ENCODE peak calls at places on chromosomes 16 and 17, in five cellular contexts. One of them, this sample, is unnamed.
A peak's percentile ranks its signal among the peaks of the same experiment; 100 is the strongest.

GRCh38 chr16:68021490-68021889 is 1.5 kb downstream of the DDX28 start:
- DNase-seq in brain microvascular endothelial cell: no peak
- DNase-seq in A549: no peak
- DNase-seq in HFF-Myc: no peak
- DNase-seq in CD8-positive, alpha-beta T cell: no peak
- DNase-seq in this sample: no peak

GRCh38 chr17:57288753-57289121 is 32.4 kb downstream of the MSI2 start:
- DNase-seq in A549: no peak
- DNase-seq in HFF-Myc: no peak
- DNase-seq in CD8-positive, alpha-beta T cell: no peak
- DNase-seq in brain microvascular endothelial cell: no peak
- DNase-seq in this sample: no peak

GRCh38 chr17:50721194-50722010 is 2.0 kb downstream of the LUC7L3 start:
- DNase-seq in brain microvascular endothelial cell: no peak
- DNase-seq in CD8-positive, alpha-beta T cell: no peak
- DNase-seq in HFF-Myc: no peak
- DNase-seq in A549: no peak
- DNase-seq in this sample: no peak

GRCh38 chr17:66459811-66460270 is 157.4 kb downstream of the PRKCA start:
- DNase-seq in CD8-positive, alpha-beta T cell: no peak
- DNase-seq in brain microvascular endothelial cell: peak; percentile 97
- DNase-seq in HFF-Myc: peak; percentile 95
- DNase-seq in A549: peak; percentile 94
- DNase-seq in this sample: peak; percentile 95

GRCh38 chr17:48134912-48135480 is 27.4 kb downstream of the SNX11 start:
- DNase-seq in CD8-positive, alpha-beta T cell: no peak
- DNase-seq in HFF-Myc: no peak
- DNase-seq in A549: no peak
- DNase-seq in brain microvascular endothelial cell: no peak
- DNase-seq in this sample: no peak

GRCh38 chr17:42403150-42403549 is 14.9 kb upstream of the STAT3 start:
- DNase-seq in brain microvascular endothelial cell: no peak
- DNase-seq in CD8-positive, alpha-beta T cell: peak; percentile 33
- DNase-seq in A549: no peak
- DNase-seq in HFF-Myc: no peak
- DNase-seq in this sample: no peak

GRCh38 chr17:70563301-70563820 is 394.0 kb downstream of the KCNJ2 start:
- DNase-seq in brain microvascular endothelial cell: no peak
- DNase-seq in HFF-Myc: no peak
- DNase-seq in A549: no peak
- DNase-seq in CD8-positive, alpha-beta T cell: no peak
- DNase-seq in this sample: no peak

GRCh38 chr17:80254396-80255241 is 6.0 kb upstream of the RNF213 start:
- DNase-seq in CD8-positive, alpha-beta T cell: peak; percentile 37
- DNase-seq in brain microvascular endothelial cell: peak; percentile 82
- DNase-seq in HFF-Myc: peak; percentile 63
- DNase-seq in A549: peak; percentile 97
- DNase-seq in this sample: peak; percentile 51

GRCh38 chr16:2686912-2687507 is 4.7 kb downstream of the KCTD5 start:
- DNase-seq in HFF-Myc: no peak
- DNase-seq in brain microvascular endothelial cell: no peak
- DNase-seq in CD8-positive, alpha-beta T cell: no peak
- DNase-seq in A549: no peak
- DNase-seq in this sample: no peak

GRCh38 chr16:31113420-31114124 is 3.9 kb upstream of the KAT8 start:
- DNase-seq in A549: no peak
- DNase-seq in HFF-Myc: no peak
- DNase-seq in CD8-positive, alpha-beta T cell: no peak
- DNase-seq in brain microvascular endothelial cell: no peak
- DNase-seq in this sample: no peak

GRCh38 chr17:2958706-2959222 is 104.6 kb downstream of the OR1D5 start:
- DNase-seq in brain microvascular endothelial cell: no peak
- DNase-seq in HFF-Myc: no peak
- DNase-seq in CD8-positive, alpha-beta T cell: no peak
- DNase-seq in A549: no peak
- DNase-seq in this sample: no peak

GRCh38 chr16:81738831-81739496 is 40.1 kb upstream of the PLCG2 start:
- DNase-seq in brain microvascular endothelial cell: no peak
- DNase-seq in HFF-Myc: no peak
- DNase-seq in CD8-positive, alpha-beta T cell: no peak
- DNase-seq in A549: no peak
- DNase-seq in this sample: no peak

GRCh38 chr16:84820771-84821170 is 986 bp downstream of the CRISPLD2 start:
- DNase-seq in A549: no peak
- DNase-seq in HFF-Myc: no peak
- DNase-seq in brain microvascular endothelial cell: no peak
- DNase-seq in CD8-positive, alpha-beta T cell: no peak
- DNase-seq in this sample: no peak

GRCh38 chr17:30352247-30352814 is 18.5 kb upstream of the TMIGD1 start:
- DNase-seq in HFF-Myc: no peak
- DNase-seq in CD8-positive, alpha-beta T cell: no peak
- DNase-seq in A549: no peak
- DNase-seq in brain microvascular endothelial cell: no peak
- DNase-seq in this sample: no peak

GRCh38 chr16:71345031-71345430 is 13.5 kb upstream of the CALB2 start:
- DNase-seq in A549: no peak
- DNase-seq in HFF-Myc: no peak
- DNase-seq in CD8-positive, alpha-beta T cell: no peak
- DNase-seq in brain microvascular endothelial cell: no peak
- DNase-seq in this sample: no peak

GRCh38 chr16:66662445-66663194 is 33.9 kb downstream of the CMTM4 start:
- DNase-seq in A549: peak; percentile 65
- DNase-seq in CD8-positive, alpha-beta T cell: no peak
- DNase-seq in brain microvascular endothelial cell: peak; percentile 48
- DNase-seq in HFF-Myc: no peak
- DNase-seq in this sample: no peak

GRCh38 chr16:84186685-84187437 is at the start of gene TAF1C:
- DNase-seq in A549: peak; percentile 94
- DNase-seq in HFF-Myc: peak; percentile 69
- DNase-seq in CD8-positive, alpha-beta T cell: peak; percentile 85
- DNase-seq in brain microvascular endothelial cell: peak; percentile 89
- DNase-seq in this sample: peak; percentile 89

GRCh38 chr17:80829166-80829813 is 162.4 kb upstream of the CHMP6 start:
- DNase-seq in brain microvascular endothelial cell: no peak
- DNase-seq in CD8-positive, alpha-beta T cell: no peak
- DNase-seq in HFF-Myc: no peak
- DNase-seq in A549: no peak
- DNase-seq in this sample: no peak

GRCh38 chr16:71610936-71611871 is 14.8 kb upstream of the MARVELD3 start:
- DNase-seq in A549: peak; percentile 84
- DNase-seq in CD8-positive, alpha-beta T cell: peak; percentile 73
- DNase-seq in HFF-Myc: peak; percentile 16
- DNase-seq in brain microvascular endothelial cell: peak; percentile 44
- DNase-seq in this sample: no peak

GRCh38 chr16:67447508-67448076 is 16.7 kb downstream of the HSD11B2 start:
- DNase-seq in CD8-positive, alpha-beta T cell: peak; percentile 48
- DNase-seq in brain microvascular endothelial cell: no peak
- DNase-seq in HFF-Myc: no peak
- DNase-seq in A549: peak; percentile 77
- DNase-seq in this sample: no peak

GRCh38 chr17:28622186-28622585 is 8.2 kb upstream of the RSKR start:
- DNase-seq in brain microvascular endothelial cell: no peak
- DNase-seq in HFF-Myc: no peak
- DNase-seq in CD8-positive, alpha-beta T cell: no peak
- DNase-seq in A549: no peak
- DNase-seq in this sample: no peak

GRCh38 chr16:75138636-75139035 is 9.7 kb upstream of the ZFP1 start:
- DNase-seq in CD8-positive, alpha-beta T cell: no peak
- DNase-seq in HFF-Myc: peak; percentile 19
- DNase-seq in brain microvascular endothelial cell: peak; percentile 27
- DNase-seq in A549: no peak
- DNase-seq in this sample: peak; percentile 2

GRCh38 chr16:77679336-77679735 is 43.0 kb upstream of the NUDT7 start:
- DNase-seq in A549: no peak
- DNase-seq in HFF-Myc: no peak
- DNase-seq in CD8-positive, alpha-beta T cell: no peak
- DNase-seq in brain microvascular endothelial cell: no peak
- DNase-seq in this sample: no peak

GRCh38 chr16:19291459-19291858 is 5.9 kb downstream of the CLEC19A start:
- DNase-seq in CD8-positive, alpha-beta T cell: no peak
- DNase-seq in HFF-Myc: no peak
- DNase-seq in brain microvascular endothelial cell: no peak
- DNase-seq in A549: no peak
- DNase-seq in this sample: no peak

GRCh38 chr16:87317766-87318121 is 552 bp upstream of the C16orf95 start:
- DNase-seq in CD8-positive, alpha-beta T cell: no peak
- DNase-seq in HFF-Myc: no peak
- DNase-seq in A549: peak; percentile 60
- DNase-seq in brain microvascular endothelial cell: peak; percentile 37
- DNase-seq in this sample: no peak

GRCh38 chr17:29136998-29137730 is 43.0 kb downstream of the MYO18A start:
- DNase-seq in A549: no peak
- DNase-seq in CD8-positive, alpha-beta T cell: no peak
- DNase-seq in brain microvascular endothelial cell: no peak
- DNase-seq in HFF-Myc: no peak
- DNase-seq in this sample: no peak

GRCh38 chr16:85720319-85720637 is 30.6 kb downstream of the C16orf74 start:
- DNase-seq in HFF-Myc: no peak
- DNase-seq in CD8-positive, alpha-beta T cell: no peak
- DNase-seq in brain microvascular endothelial cell: no peak
- DNase-seq in A549: no peak
- DNase-seq in this sample: no peak

GRCh38 chr16:54076006-54076504 is 210.5 kb downstream of the IRX3 start:
- DNase-seq in A549: no peak
- DNase-seq in HFF-Myc: no peak
- DNase-seq in CD8-positive, alpha-beta T cell: no peak
- DNase-seq in brain microvascular endothelial cell: no peak
- DNase-seq in this sample: no peak

GRCh38 chr16:88721236-88721635 is 14.9 kb downstream of the CTU2 start:
- DNase-seq in CD8-positive, alpha-beta T cell: no peak
- DNase-seq in brain microvascular endothelial cell: no peak
- DNase-seq in A549: no peak
- DNase-seq in HFF-Myc: no peak
- DNase-seq in this sample: no peak

GRCh38 chr17:19800571-19800970 is 52.5 kb upstream of the ALDH3A1 start:
- DNase-seq in brain microvascular endothelial cell: no peak
- DNase-seq in HFF-Myc: no peak
- DNase-seq in A549: no peak
- DNase-seq in CD8-positive, alpha-beta T cell: no peak
- DNase-seq in this sample: no peak

GRCh38 chr16:11253009-11253994 is 2.7 kb downstream of the SOCS1 start:
- DNase-seq in A549: no peak
- DNase-seq in brain microvascular endothelial cell: no peak
- DNase-seq in CD8-positive, alpha-beta T cell: peak; percentile 71
- DNase-seq in HFF-Myc: no peak
- DNase-seq in this sample: no peak

GRCh38 chr17:1232786-1233185 is 37.5 kb upstream of the BHLHA9 start:
- DNase-seq in CD8-positive, alpha-beta T cell: no peak
- DNase-seq in HFF-Myc: no peak
- DNase-seq in brain microvascular endothelial cell: peak; percentile 67
- DNase-seq in A549: no peak
- DNase-seq in this sample: no peak

GRCh38 chr16:49281843-49282642 is 405 bp upstream of the CBLN1 start:
- DNase-seq in brain microvascular endothelial cell: peak; percentile 2
- DNase-seq in A549: peak; percentile 78
- DNase-seq in HFF-Myc: peak; percentile 21
- DNase-seq in CD8-positive, alpha-beta T cell: no peak
- DNase-seq in this sample: no peak

GRCh38 chr17:50476545-50477315 is 1.9 kb upstream of the RSAD1 start:
- DNase-seq in CD8-positive, alpha-beta T cell: no peak
- DNase-seq in HFF-Myc: no peak
- DNase-seq in brain microvascular endothelial cell: no peak
- DNase-seq in A549: no peak
- DNase-seq in this sample: no peak

GRCh38 chr17:76166168-76166567 is 25.1 kb upstream of the FOXJ1 start:
- DNase-seq in HFF-Myc: no peak
- DNase-seq in CD8-positive, alpha-beta T cell: no peak
- DNase-seq in brain microvascular endothelial cell: no peak
- DNase-seq in A549: no peak
- DNase-seq in this sample: no peak

GRCh38 chr17:40645932-40646331 is 1.7 kb downstream of the SMARCE1 start:
- DNase-seq in CD8-positive, alpha-beta T cell: no peak
- DNase-seq in HFF-Myc: no peak
- DNase-seq in A549: no peak
- DNase-seq in brain microvascular endothelial cell: no peak
- DNase-seq in this sample: no peak
- H3K4me3 ChIP-seq in CD8-positive, alpha-beta T cell: no peak overlapping the region
- H3K4me3 ChIP-seq in HFF-Myc: peak overlapping the region; percentile 92
- H3K4me3 ChIP-seq in A549: peak overlapping the region; percentile 79
- H3K4me3 ChIP-seq in brain microvascular endothelial cell: no peak overlapping the region
- H3K4me3 ChIP-seq in this sample: no peak overlapping the region

GRCh38 chr17:74981979-74982662 is 5.3 kb upstream of the CDR2L start:
- DNase-seq in A549: peak; percentile 90
- DNase-seq in brain microvascular endothelial cell: peak; percentile 43
- DNase-seq in CD8-positive, alpha-beta T cell: peak; percentile 84
- DNase-seq in HFF-Myc: no peak
- DNase-seq in this sample: no peak
- TF ChIP-seq CTCF in A549: peak; percentile 11
- TF ChIP-seq CTCF in brain microvascular endothelial cell: no peak
- TF ChIP-seq CTCF in CD8-positive, alpha-beta T cell: no peak
- TF ChIP-seq CTCF in HFF-Myc: no peak
- TF ChIP-seq CTCF in this sample: no peak

GRCh38 chr17:45129940-45130639 is 2.2 kb downstream of the PLCD3 start:
- DNase-seq in HFF-Myc: no peak
- DNase-seq in CD8-positive, alpha-beta T cell: no peak
- DNase-seq in A549: no peak
- DNase-seq in brain microvascular endothelial cell: no peak
- DNase-seq in this sample: no peak

GRCh38 chr17:45132302-45132568 is at the start of gene PLCD3:
- DNase-seq in CD8-positive, alpha-beta T cell: no peak
- DNase-seq in brain microvascular endothelial cell: no peak
- DNase-seq in A549: no peak
- DNase-seq in HFF-Myc: no peak
- DNase-seq in this sample: no peak

GRCh38 chr17:45130640-45131293 is 1.5 kb downstream of the PLCD3 start:
- DNase-seq in HFF-Myc: no peak
- DNase-seq in CD8-positive, alpha-beta T cell: no peak
- DNase-seq in brain microvascular endothelial cell: no peak
- DNase-seq in A549: no peak
- DNase-seq in this sample: no peak

GRCh38 chr17:45131616-45132301 is 556 bp downstream of the PLCD3 start:
- DNase-seq in HFF-Myc: no peak
- DNase-seq in brain microvascular endothelial cell: no peak
- DNase-seq in A549: no peak
- DNase-seq in CD8-positive, alpha-beta T cell: no peak
- DNase-seq in this sample: no peak

DNA sequence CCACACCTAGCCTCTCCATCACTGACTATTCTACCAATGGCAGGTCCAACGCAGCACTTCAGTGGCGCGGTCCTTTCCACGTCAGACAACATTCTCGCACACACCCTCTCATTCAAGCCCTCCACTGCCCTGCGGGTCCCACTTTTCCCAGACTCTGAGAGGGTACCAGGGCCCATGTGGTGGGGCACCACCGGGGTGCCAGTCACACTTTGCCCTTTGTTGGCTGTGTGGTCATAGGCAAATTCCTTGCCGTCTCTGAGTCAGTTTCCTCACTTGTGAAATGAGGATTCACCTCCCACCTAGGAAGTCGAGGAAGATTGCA is 1.1 kb downstream of the PLCD3 start:
- DNase-seq in brain microvascular endothelial cell: no peak
- DNase-seq in CD8-positive, alpha-beta T cell: no peak
- DNase-seq in A549: no peak
- DNase-seq in HFF-Myc: no peak
- DNase-seq in this sample: no peak
- H3K4me3 ChIP-seq in brain microvascular endothelial cell: peak overlapping the region; percentile 77
- H3K4me3 ChIP-seq in CD8-positive, alpha-beta T cell: no peak overlapping the region
- H3K4me3 ChIP-seq in A549: peak overlapping the region; percentile 98
- H3K4me3 ChIP-seq in HFF-Myc: peak overlapping the region; percentile 81
- H3K4me3 ChIP-seq in this sample: peak overlapping the region; percentile 88

GRCh38 chr17:44232061-44232460 is 12.6 kb upstream of the UBTF start:
- DNase-seq in HFF-Myc: no peak
- DNase-seq in CD8-positive, alpha-beta T cell: no peak
- DNase-seq in brain microvascular endothelial cell: no peak
- DNase-seq in A549: no peak
- DNase-seq in this sample: no peak
- TF ChIP-seq CTCF in HFF-Myc: no peak
- TF ChIP-seq CTCF in CD8-positive, alpha-beta T cell: no peak
- TF ChIP-seq CTCF in brain microvascular endothelial cell: no peak
- TF ChIP-seq CTCF in A549: no peak
- TF ChIP-seq CTCF in this sample: no peak